ENCODE peak calls at places on chromosomes 2 and 18, in four cellular contexts. Y is fibroblast of lung, V is K562, D is MM.1S. S is an unnamed sample.
A peak's percentile ranks its signal among the peaks of the same experiment; 100 is the strongest.

GRCh38 chr2:175880-176800 is 87.7 kb downstream of the SH3YL1 start:
- DNase-seq in Y (peak; percentile 51), V (no peak), D (no peak), S (no peak)

GRCh38 chr18:41966943-41967342 is 11.9 kb downstream of the PIK3C3 start:
- DNase-seq in Y (no peak), V (no peak), D (no peak), S (no peak)

GRCh38 chr18:10015941-10016819 is 102.4 kb downstream of the VAPA start:
- DNase-seq in Y (peak; percentile 90), V (no peak), D (no peak), S (peak; percentile 22)

GRCh38 chr2:100193334-100193733 is 50.9 kb upstream of the AFF3 start:
- DNase-seq in Y (no peak), V (no peak), D (no peak), S (no peak)

GRCh38 chr18:59141294-59142068 is 1.8 kb downstream of the SEC11C start:
- DNase-seq in Y (no peak), V (no peak), D (peak; percentile 87), S (no peak)

GRCh38 chr18:26489881-26490280 is 58.5 kb downstream of the KCTD1 start:
- DNase-seq in Y (peak; percentile 21), V (no peak), D (no peak), S (no peak)

GRCh38 chr18:36295214-36295613 is 2.3 kb upstream of the FHOD3 start:
- DNase-seq in Y (no peak), V (no peak), D (no peak), S (no peak)

GRCh38 chr18:48300463-48300961 is 108.7 kb downstream of the ZBTB7C start:
- DNase-seq in Y (no peak), V (peak; percentile 32), D (peak; percentile 32), S (no peak)

GRCh38 chr2:65974067-65974723 is 460.7 kb upstream of the MEIS1 start:
- DNase-seq in Y (no peak), V (peak; percentile 9), D (no peak), S (no peak)

GRCh38 chr2:136117391-136117841 is 533 bp downstream of the CXCR4 start:
- DNase-seq in Y (peak; percentile 46), V (no peak), D (peak; percentile 64), S (no peak)

GRCh38 chr2:136118819-136119716 is 1.1 kb upstream of the CXCR4 start:
- DNase-seq in Y (no peak), V (peak; percentile 37), D (peak; percentile 35), S (no peak)

GRCh38 chr2:136116813-136117390 is 1.0 kb downstream of the CXCR4 start:
- DNase-seq in Y (no peak), V (no peak), D (peak; percentile 97), S (no peak)

GRCh38 chr2:136119717-136120675 is 2.0 kb upstream of the CXCR4 start:
- DNase-seq in Y (no peak), V (no peak), D (no peak), S (no peak)

DNA sequence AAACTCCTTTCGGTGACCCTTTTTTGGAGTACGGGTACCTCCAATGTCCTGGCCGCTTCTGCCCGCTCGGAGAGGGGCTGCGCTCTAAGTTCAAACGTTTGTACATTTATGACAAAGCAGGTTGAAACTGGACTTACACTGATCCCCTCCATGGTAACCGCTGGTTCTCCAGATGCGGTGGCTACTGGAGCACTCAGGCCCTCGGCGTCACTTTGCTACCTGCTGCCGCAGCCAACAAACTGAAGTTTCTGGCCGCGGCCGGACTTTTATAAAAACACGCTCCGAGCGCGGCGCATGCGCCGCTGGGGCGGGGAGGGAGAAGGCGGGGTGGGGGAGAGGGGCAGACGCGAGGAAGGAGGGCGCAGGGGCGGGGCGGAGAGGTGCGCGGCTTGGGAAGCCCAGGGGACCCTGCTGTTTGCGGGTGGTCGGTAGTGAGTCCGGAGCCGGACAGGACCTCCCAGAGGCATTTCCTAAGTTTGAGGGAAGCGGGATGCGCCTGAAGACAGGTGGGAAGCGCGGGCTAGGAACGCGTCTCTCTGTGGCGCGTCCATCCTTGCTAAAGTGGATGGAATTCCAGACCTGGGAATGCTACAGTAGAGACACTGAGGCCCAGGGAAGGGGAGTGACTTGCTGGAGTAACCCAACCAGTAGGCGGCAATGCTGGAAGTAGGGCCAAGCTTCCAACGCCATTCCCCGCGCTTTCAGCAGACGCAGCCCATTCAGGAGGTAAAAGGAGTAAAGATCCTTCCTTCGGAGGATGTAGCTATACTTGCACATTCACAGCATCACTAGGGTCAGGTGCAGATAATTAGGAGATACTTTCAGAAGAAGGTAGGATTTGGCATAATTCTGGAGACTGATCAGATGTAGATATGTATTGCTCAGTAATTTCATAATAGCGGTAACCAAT is at the start of gene CXCR4:
- DNase-seq in Y (peak; percentile 28), V (peak; percentile 78), D (peak; percentile 86), S (no peak)
- TF ChIP-seq EZH2 in Y (peak; percentile 82), V (no peak), D (no peak), S (peak; percentile 77)

GRCh38 chr2:33541243-33541642 is 57.9 kb downstream of the FAM98A start:
- DNase-seq in Y (no peak), V (no peak), D (no peak), S (no peak)
- H3K27ac ChIP-seq in Y (no peak overlapping the region), V (no peak overlapping the region), D (no peak overlapping the region), S (no peak overlapping the region)

GRCh38 chr2:238231251-238231793 is 8.5 kb downstream of the HES6 start:
- DNase-seq in Y (peak; percentile 67), V (peak; percentile 76), D (peak; percentile 77), S (no peak)
- TF ChIP-seq EZH2 in Y (peak; percentile 78), V (no peak), D (no peak), S (no peak)

GRCh38 chr2:106053116-106053515 is 141.0 kb downstream of the UXS1 start:
- DNase-seq in Y (peak; percentile 25), V (no peak), D (peak; percentile 66), S (peak; percentile 75)
- H3K27ac ChIP-seq in Y (no peak overlapping the region), V (no peak overlapping the region), D (no peak overlapping the region), S (peak overlapping the region; percentile 85)

DNA sequence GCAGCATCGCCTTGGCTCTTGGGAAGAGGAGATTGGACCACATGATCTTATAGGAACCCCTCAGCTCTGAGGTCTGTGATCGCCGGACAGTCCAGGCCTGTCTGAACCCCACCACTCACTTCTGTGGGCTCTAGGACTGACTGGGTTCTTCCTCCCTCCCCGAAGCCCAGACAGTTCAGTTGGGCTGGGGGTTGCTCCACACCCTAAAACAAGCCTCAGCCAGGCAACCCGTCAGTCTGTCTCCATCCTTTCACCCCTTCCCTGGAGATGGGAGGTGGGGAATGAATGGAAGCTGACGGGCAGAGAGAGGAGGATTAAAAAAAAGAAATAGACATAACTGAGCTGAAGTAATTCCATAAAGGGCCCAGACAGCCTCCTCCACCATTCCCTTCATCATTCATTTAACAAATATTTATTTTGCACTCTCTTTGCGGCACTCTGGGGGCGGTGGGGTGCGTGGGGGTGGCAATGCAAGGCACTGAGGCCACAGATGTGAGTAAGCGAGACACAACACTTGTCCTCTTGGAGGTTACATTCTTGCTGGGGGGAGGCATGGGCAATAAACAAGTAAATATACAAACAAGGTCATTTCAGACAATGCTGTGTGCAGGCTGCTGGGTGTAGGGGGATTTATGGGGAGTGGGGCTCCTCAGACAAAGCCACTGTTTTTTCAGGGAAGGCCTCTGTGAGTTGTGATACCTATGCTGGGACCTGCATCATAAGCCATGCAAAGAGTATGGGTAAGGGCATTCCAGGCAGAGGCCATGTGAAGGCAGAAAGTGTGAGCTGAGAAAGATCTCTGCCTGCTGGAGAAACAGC is 12.9 kb downstream of the WNT10A start:
- DNase-seq in Y (no peak), V (no peak), D (no peak), S (no peak)
- TF ChIP-seq EZH2 in Y (no peak), V (no peak), D (no peak), S (no peak)

DNA sequence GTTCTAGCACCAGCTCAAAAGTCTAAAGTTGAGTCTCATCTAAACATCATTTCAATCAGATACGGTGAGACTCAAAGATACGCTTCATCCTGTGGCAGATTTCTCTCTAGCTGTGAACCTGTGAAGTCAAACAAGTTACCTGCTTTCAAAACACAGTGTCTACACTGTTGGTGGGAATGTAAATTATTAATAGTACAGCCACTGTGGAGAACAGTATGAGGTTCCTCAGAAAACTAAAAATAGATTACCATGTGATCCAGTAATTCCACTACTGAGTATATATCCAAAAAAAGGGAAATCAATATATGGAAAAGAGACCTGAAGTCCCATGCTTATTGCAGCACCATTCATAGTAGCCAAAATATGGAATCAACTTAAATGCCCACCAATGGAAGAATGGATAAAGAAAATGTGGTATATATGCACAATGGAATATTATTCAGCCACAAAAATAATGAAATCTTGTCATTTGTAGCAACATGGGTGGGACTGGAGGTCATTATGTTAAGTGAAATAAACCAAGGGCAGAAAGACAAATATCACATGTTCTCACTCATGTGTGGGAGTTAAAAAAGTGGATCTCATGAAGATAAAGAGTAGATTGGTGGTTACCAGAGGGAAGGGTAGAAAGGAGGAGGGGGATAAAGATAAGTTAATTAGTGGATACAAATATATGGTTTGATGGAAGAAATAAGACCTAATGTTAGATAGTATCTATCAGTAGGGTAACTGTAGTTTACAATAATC is 11.7 kb downstream of the UBR3 start:
- DNase-seq in Y (no peak), V (no peak), D (no peak), S (no peak)
- H3K27ac ChIP-seq in Y (no peak overlapping the region), V (peak overlapping the region; percentile 78), D (no peak overlapping the region), S (no peak overlapping the region)

GRCh38 chr2:118051956-118052355 is 36.3 kb upstream of the INSIG2 start:
- DNase-seq in Y (no peak), V (no peak), D (no peak), S (no peak)
- TF ChIP-seq EZH2 in Y (no peak), V (no peak), D (no peak), S (no peak)

GRCh38 chr2:158043181-158043948 is 58.3 kb upstream of the UPP2 start:
- DNase-seq in Y (no peak), V (no peak), D (no peak), S (no peak)
- H3K27ac ChIP-seq in Y (no peak overlapping the region), V (no peak overlapping the region), D (no peak overlapping the region), S (no peak overlapping the region)

GRCh38 chr2:176664478-176664877 is 395.2 kb downstream of the MTX2 start:
- DNase-seq in Y (no peak), V (no peak), D (no peak), S (no peak)
- TF ChIP-seq EZH2 in Y (no peak), V (no peak), D (no peak), S (no peak)

S was measured in SK-N-MC.